ENCODE peak calls at places on chromosome 18, in nine cellular contexts. D is lower lobe of right lung; M is small intestine; I is A549; P is colonic mucosa; Y is HAP-1; T is CD8-positive, alpha-beta T cell; U is tibial artery; N is CD4-positive, alpha-beta memory T cell. V is an unnamed sample. For H3K4me1, the result is how much of the 10 kb centered on the place peaks cover.

GRCh38 chr18:71239111-71239624 is 950.3 kb downstream of the SOCS6 start:
- DNase-seq in D (no peak), M (no peak), I (no peak), P (no peak), Y (no peak), T (no peak), U (no peak), N (no peak), V (no peak)

GRCh38 chr18:12934454-12935071 is 13.2 kb upstream of the SEH1L start:
- DNase-seq in D (peak), M (peak), I (peak), P (peak), Y (peak), T (peak), U (peak), N (peak), V (peak)

GRCh38 chr18:3444954-3445353 is 5.0 kb upstream of the TGIF1 start:
- DNase-seq in D (no peak), M (no peak), I (no peak), P (no peak), Y (no peak), T (no peak), U (no peak), N (no peak), V (no peak)

GRCh38 chr18:40079786-40080185 is 1875.2 kb upstream of the PIK3C3 start:
- DNase-seq in D (no peak), M (no peak), I (no peak), P (no peak), Y (peak), T (no peak), U (no peak), N (no peak), V (no peak)

GRCh38 chr18:13518382-13518781 is 208.0 kb downstream of the FAM210A start:
- DNase-seq in D (no peak), M (no peak), I (no peak), P (no peak), Y (no peak), T (no peak), U (no peak), N (no peak), V (no peak)

GRCh38 chr18:13940326-13940725 is 25.0 kb upstream of the MC2R start:
- DNase-seq in D (no peak), M (no peak), I (no peak), P (no peak), Y (no peak), T (no peak), U (no peak), N (no peak), V (no peak)

GRCh38 chr18:62898359-62898758 is 183.0 kb downstream of the PHLPP1 start:
- DNase-seq in D (no peak), M (no peak), I (no peak), P (no peak), Y (no peak), T (no peak), U (no peak), N (no peak), V (no peak)

GRCh38 chr18:45167631-45168225 is 447.5 kb upstream of the SLC14A2 start:
- DNase-seq in D (no peak), M (no peak), I (no peak), P (no peak), Y (no peak), T (no peak), U (no peak), N (no peak), V (no peak)

GRCh38 chr18:58668897-58669296 is 2.4 kb upstream of the MALT1 start:
- DNase-seq in D (no peak), M (no peak), I (no peak), P (no peak), Y (no peak), T (no peak), U (no peak), N (no peak), V (no peak)

GRCh38 chr18:32095156-32095555 is 3.5 kb downstream of the RNF138 start:
- DNase-seq in D (no peak), M (no peak), I (no peak), P (no peak), Y (no peak), T (no peak), U (no peak), N (no peak), V (no peak)

GRCh38 chr18:42064109-42064508 is 109.1 kb downstream of the PIK3C3 start:
- DNase-seq in D (no peak), M (no peak), I (no peak), P (no peak), Y (no peak), T (no peak), U (no peak), N (no peak), V (no peak)

GRCh38 chr18:58443671-58444070 is 185.2 kb downstream of the ALPK2 start:
- DNase-seq in D (no peak), M (no peak), I (no peak), P (no peak), Y (no peak), T (no peak), U (no peak), N (no peak), V (no peak)

GRCh38 chr18:49201464-49201863 is 250.7 kb upstream of the SMAD7 start:
- DNase-seq in D (no peak), M (no peak), I (no peak), P (no peak), Y (no peak), T (no peak), U (no peak), N (no peak), V (no peak)

GRCh38 chr18:49206717-49207116 is 253.7 kb downstream of the DYM start:
- DNase-seq in D (no peak), M (no peak), I (no peak), P (no peak), Y (no peak), T (no peak), U (no peak), N (no peak), V (no peak)

GRCh38 chr18:49212819-49213218 is 247.6 kb downstream of the DYM start:
- DNase-seq in D (no peak), M (no peak), I (no peak), P (no peak), Y (no peak), T (no peak), U (no peak), N (no peak), V (no peak)

GRCh38 chr18:49207373-49207772 is 253.1 kb downstream of the DYM start:
- DNase-seq in D (no peak), M (no peak), I (no peak), P (no peak), Y (no peak), T (no peak), U (no peak), N (no peak), V (no peak)
- H3K4me1 ChIP-seq in D (under half), M (under half), I (under half), P (under half), Y (under half), T (under half), U (under half), N (under half), V (under half)

DNA sequence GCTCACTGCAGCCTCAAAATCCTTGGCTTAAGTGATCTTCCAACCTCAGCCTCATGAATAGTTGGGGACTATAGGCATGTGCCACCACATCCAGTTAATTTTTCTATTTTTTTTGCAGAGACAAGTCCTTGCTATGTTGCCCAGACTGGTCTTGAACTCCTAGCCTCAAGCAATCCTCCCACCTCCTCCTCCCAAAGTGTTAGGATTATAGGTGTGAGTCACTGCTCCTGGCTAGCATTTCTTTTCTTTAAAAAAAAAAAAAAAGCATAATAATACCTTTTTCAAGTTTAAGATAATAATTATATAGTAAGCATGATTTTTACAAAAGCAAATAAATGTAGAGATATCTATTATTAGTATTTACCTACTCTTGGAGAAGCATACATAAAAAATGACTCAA is 36.1 kb downstream of the PPP4R1 start:
- DNase-seq in D (no peak), M (no peak), I (no peak), P (no peak), Y (no peak), T (no peak), U (no peak), N (no peak), V (no peak)
- H3K4me1 ChIP-seq in D (under half), M (under half), I (under half), P (under half), Y (under half), T (under half), U (under half), N (under half), V (under half)

GRCh38 chr18:11501352-11501751 is 108.0 kb upstream of the SLC35G4 start:
- DNase-seq in D (no peak), M (no peak), I (no peak), P (no peak), Y (no peak), T (no peak), U (no peak), N (no peak), V (no peak)

GRCh38 chr18:11497585-11497984 is 111.8 kb upstream of the SLC35G4 start:
- DNase-seq in D (no peak), M (no peak), I (no peak), P (no peak), Y (no peak), T (no peak), U (peak), N (no peak), V (no peak)

GRCh38 chr18:11496561-11497172 is 112.7 kb upstream of the SLC35G4 start:
- DNase-seq in D (no peak), M (no peak), I (no peak), P (no peak), Y (no peak), T (no peak), U (no peak), N (no peak), V (no peak)

GRCh38 chr18:11500153-11501122 is 109.0 kb upstream of the SLC35G4 start:
- DNase-seq in D (no peak), M (peak), I (peak), P (no peak), Y (no peak), T (no peak), U (no peak), N (no peak), V (no peak)

GRCh38 chr18:11498821-11499220 is 110.6 kb upstream of the SLC35G4 start:
- DNase-seq in D (no peak), M (no peak), I (no peak), P (no peak), Y (no peak), T (no peak), U (no peak), N (no peak), V (no peak)
- H3K4me1 ChIP-seq in D (under half), M (under half), I (half or more), P (under half), Y (under half), T (under half), U (under half), N (under half), V (under half)

GRCh38 chr18:23103449-23103848 is 31.8 kb upstream of the CABLES1 start:
- DNase-seq in D (no peak), M (no peak), I (peak), P (no peak), Y (no peak), T (no peak), U (no peak), N (no peak), V (no peak)

GRCh38 chr18:23107718-23108117 is 27.6 kb upstream of the CABLES1 start:
- DNase-seq in D (no peak), M (no peak), I (peak), P (no peak), Y (no peak), T (no peak), U (no peak), N (no peak), V (no peak)

GRCh38 chr18:23106575-23106974 is 28.7 kb upstream of the CABLES1 start:
- DNase-seq in D (no peak), M (peak), I (peak), P (peak), Y (no peak), T (no peak), U (no peak), N (no peak), V (no peak)

GRCh38 chr18:23105030-23105429 is 30.3 kb upstream of the CABLES1 start:
- DNase-seq in D (no peak), M (no peak), I (no peak), P (no peak), Y (no peak), T (no peak), U (no peak), N (no peak), V (no peak)

DNA sequence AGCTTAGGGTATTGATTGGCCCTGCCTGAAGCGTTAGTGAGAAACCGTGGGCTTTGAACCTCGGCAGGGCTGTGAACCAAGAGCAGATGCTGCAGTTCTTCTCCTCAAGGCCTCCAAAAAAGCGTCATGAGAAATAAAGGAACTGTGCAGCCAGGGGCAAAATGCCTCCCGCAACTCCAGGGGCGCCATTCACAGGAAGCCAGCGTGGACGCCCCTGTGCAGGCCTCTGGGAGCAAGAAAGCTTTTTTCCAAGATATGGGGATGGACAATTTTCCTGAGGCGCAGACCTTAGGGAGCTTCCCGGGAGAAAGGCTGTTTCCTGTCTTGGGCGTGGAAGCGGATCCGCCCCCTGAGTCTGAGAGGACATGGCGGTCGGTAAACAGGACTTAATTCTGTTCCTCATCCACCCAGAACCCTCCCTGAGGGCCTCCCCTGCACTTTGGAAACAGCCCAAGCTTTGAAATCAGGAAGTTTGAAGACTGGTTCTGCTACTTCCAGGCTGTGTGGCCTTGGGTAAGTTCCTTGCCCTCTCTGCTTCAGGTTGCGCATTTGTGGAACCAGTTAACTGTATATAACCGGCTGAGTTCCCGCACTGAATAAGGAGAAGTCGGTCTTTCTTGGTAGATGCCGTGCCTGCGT is 29.6 kb upstream of the CABLES1 start:
- DNase-seq in D (no peak), M (peak), I (peak), P (peak), Y (no peak), T (no peak), U (no peak), N (no peak), V (no peak)
- H3K4me1 ChIP-seq in D (under half), M (under half), I (half or more), P (under half), Y (under half), T (under half), U (under half), N (under half), V (under half)

DNA sequence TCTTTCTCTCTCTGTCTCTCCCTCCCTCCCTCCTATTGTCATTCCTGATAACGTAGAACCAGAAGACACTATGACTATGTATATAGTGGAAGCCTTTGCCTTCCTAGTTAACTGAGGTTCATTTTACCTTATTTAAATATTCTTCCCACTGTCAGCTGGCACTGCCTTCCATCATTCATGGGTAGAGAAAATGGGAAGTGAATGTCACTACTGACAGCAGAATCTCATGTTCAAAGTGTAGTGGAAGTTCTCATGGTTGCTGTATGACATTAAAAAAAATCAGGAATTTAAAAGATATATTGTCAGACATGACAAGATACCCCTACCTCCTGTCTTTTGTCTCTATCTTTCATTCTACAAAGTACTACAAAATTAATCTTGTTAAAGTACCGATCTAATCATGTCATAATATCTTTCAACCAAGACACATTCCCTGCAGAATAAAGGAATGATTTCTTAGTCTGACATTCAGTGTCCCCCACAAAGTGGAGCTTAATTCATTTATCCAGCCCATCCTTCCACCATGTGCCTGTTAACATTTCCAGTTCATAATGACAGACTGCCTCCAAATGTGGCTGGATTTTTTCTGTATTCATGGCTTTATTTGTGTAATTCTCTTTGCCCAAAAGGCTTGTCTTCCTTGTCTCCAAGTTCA is 250.1 kb upstream of the CDH20 start:
- DNase-seq in D (no peak), M (no peak), I (no peak), P (no peak), Y (no peak), T (no peak), U (no peak), N (no peak), V (no peak)
- H3K4me1 ChIP-seq in D (under half), M (under half), I (under half), P (under half), Y (under half), T (under half), U (under half), N (under half), V (under half)

V was measured in CD8-positive, alpha-beta memory T cell.